ENCODE peak calls at places on chromosomes 13 and 19, in six cellular contexts. Q, H, D, E, X and J are unnamed samples.
A peak's percentile ranks its signal among the peaks of the same experiment; 100 is the strongest.

GRCh38 chr13:97879646-97880297 is 73.7 kb upstream of the IPO5 start:
- DNase-seq in Q (no peak), H (no peak), D (no peak), E (peak; percentile 91), X (no peak), J (no peak)

GRCh38 chr19:7751157-7751783 is 3.9 kb upstream of the CD209 start:
- DNase-seq in Q (no peak), H (no peak), D (no peak), E (peak; percentile 6), X (no peak), J (no peak)

GRCh38 chr19:3580156-3580955 is 4.9 kb upstream of the GIPC3 start:
- DNase-seq in Q (no peak), H (no peak), D (no peak), E (peak; percentile 98), X (no peak), J (no peak)

GRCh38 chr13:33278923-33279322 is 6.6 kb downstream of the STARD13 start:
- DNase-seq in Q (no peak), H (no peak), D (no peak), E (no peak), X (no peak), J (no peak)

GRCh38 chr13:114005206-114005720 is 31.4 kb upstream of the C13orf46 start:
- DNase-seq in Q (peak; percentile 50), H (no peak), D (peak; percentile 14), E (no peak), X (no peak), J (peak; percentile 60)

GRCh38 chr19:58474291-58474996 is 1.7 kb upstream of the ZNF446 start:
- DNase-seq in Q (no peak), H (no peak), D (no peak), E (peak; percentile 87), X (no peak), J (no peak)

GRCh38 chr19:8611890-8612806 is 1.6 kb upstream of the ADAMTS10 start:
- DNase-seq in Q (no peak), H (no peak), D (peak; percentile 72), E (peak; percentile 66), X (no peak), J (peak; percentile 56)

GRCh38 chr19:46716672-46717033 is 261 bp downstream of the PRKD2 start:
- DNase-seq in Q (no peak), H (no peak), D (no peak), E (no peak), X (no peak), J (no peak)

GRCh38 chr13:87684850-87685735 is 13.9 kb downstream of the SLITRK5 start:
- DNase-seq in Q (no peak), H (no peak), D (no peak), E (no peak), X (no peak), J (no peak)

GRCh38 chr19:994516-994915 is 5.7 kb upstream of the GRIN3B start:
- DNase-seq in Q (no peak), H (no peak), D (no peak), E (no peak), X (no peak), J (no peak)

GRCh38 chr19:4054471-4055208 is 12.1 kb downstream of the ZBTB7A start:
- DNase-seq in Q (peak; percentile 80), H (no peak), D (no peak), E (no peak), X (no peak), J (no peak)

GRCh38 chr19:16247353-16248182 is 49.9 kb downstream of the AP1M1 start:
- DNase-seq in Q (peak; percentile 97), H (peak; percentile 86), D (peak; percentile 90), E (peak; percentile 70), X (peak; percentile 52), J (peak; percentile 93)

GRCh38 chr13:31775686-31776085 is 36.4 kb downstream of the RXFP2 start:
- DNase-seq in Q (no peak), H (no peak), D (peak; percentile 58), E (no peak), X (no peak), J (peak; percentile 45)

GRCh38 chr13:68358218-68358817 is 1128.2 kb upstream of the PCDH9 start:
- DNase-seq in Q (no peak), H (no peak), D (no peak), E (no peak), X (no peak), J (no peak)

GRCh38 chr13:94351292-94352000 is 128.0 kb downstream of the DCT start:
- DNase-seq in Q (no peak), H (peak; percentile 69), D (no peak), E (peak; percentile 92), X (no peak), J (no peak)

GRCh38 chr19:44988896-44989563 is 12.2 kb upstream of the RELB start:
- DNase-seq in Q (peak; percentile 87), H (peak; percentile 69), D (peak; percentile 40), E (peak; percentile 62), X (no peak), J (no peak)
- H3K36me3 ChIP-seq in Q (peaks cover 100% of the 10 kb centered on the region), H (peaks cover 37% of the 10 kb centered on the region), D (peaks cover 97% of the 10 kb centered on the region), E (peaks cover 75% of the 10 kb centered on the region), X (no peaks in the 10 kb centered on the region), J (peaks cover 70% of the 10 kb centered on the region)

GRCh38 chr19:48613024-48613851 is 1.6 kb downstream of the FAM83E start:
- DNase-seq in Q (peak; percentile 82), H (no peak), D (no peak), E (no peak), X (no peak), J (no peak)
- H3K27ac ChIP-seq in Q (peak overlapping the region; percentile 62), H (no peak overlapping the region), D (no peak overlapping the region), E (no peak overlapping the region), X (no peak overlapping the region), J (no peak overlapping the region)

GRCh38 chr19:23436318-23436717 is 41.0 kb upstream of the ZNF91 start:
- DNase-seq in Q (no peak), H (peak; percentile 17), D (no peak), E (no peak), X (no peak), J (no peak)
- TF ChIP-seq CTCF in Q (no peak), H (peak; percentile 44), D (peak; percentile 34), E (no peak), X (peak; percentile 36), J (no peak)

DNA sequence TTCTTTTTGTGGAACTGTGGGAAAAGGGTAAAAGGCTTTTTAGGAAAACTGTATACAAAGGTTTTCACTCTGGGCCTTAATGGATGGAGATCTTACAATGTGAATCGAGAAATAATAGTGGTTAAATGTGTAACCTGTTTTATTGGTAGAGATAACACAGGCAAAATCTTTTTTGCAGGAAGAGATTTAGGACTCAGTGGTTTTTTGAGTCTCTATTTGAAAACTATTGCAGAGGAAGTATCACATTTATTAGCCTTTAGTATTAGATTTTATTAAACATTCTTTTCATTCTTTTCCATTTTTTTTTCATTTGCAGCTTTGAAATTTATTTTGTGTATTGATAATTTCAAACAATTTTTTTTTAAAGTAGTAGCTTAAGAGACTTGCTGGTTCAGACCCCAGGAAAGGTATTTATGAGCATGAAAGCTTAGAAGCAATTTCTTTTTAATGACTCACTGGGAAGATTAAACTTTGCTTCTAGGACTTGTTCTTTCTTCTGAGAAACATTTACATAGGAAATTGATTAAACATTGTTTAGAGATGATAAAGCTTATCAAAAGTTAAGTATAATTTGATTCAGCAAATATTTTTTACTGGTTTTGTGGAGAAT is 10.5 kb downstream of the KLF5 start:
- DNase-seq in Q (no peak), H (no peak), D (no peak), E (peak; percentile 60), X (no peak), J (no peak)
- H3K36me3 ChIP-seq in Q (peaks cover 21% of the 10 kb centered on the region), H (peaks cover 8% of the 10 kb centered on the region), D (no peaks in the 10 kb centered on the region), E (no peaks in the 10 kb centered on the region), X (no peaks in the 10 kb centered on the region), J (no peaks in the 10 kb centered on the region)

GRCh38 chr13:90302113-90302512 is 1045.4 kb upstream of the MIR17HG start:
- DNase-seq in Q (no peak), H (no peak), D (no peak), E (peak; percentile 10), X (no peak), J (no peak)
- H3K27ac ChIP-seq in Q (no peak overlapping the region), H (no peak overlapping the region), D (no peak overlapping the region), E (no peak overlapping the region), X (no peak overlapping the region), J (no peak overlapping the region)